ENCODE peak calls at places on chromosomes 1 and 21, in five cellular contexts. One of them, this sample, is unnamed.
A peak's percentile ranks its signal among the peaks of the same experiment; 100 is the strongest.

GRCh38 chr1:7912743-7913557 is 27.7 kb downstream of the TNFRSF9 start:
- DNase-seq in A549: no peak
- DNase-seq in GM12878: no peak
- DNase-seq in SK-N-SH: no peak
- DNase-seq in K562: no peak
- DNase-seq in this sample: no peak

GRCh38 chr1:50098490-50099109 is 10.1 kb upstream of the ELAVL4 start:
- DNase-seq in A549: no peak
- DNase-seq in GM12878: no peak
- DNase-seq in SK-N-SH: no peak
- DNase-seq in K562: no peak
- DNase-seq in this sample: no peak

GRCh38 chr1:152347116-152347728 is 12.6 kb downstream of the FLG2 start:
- DNase-seq in A549: peak; percentile 13
- DNase-seq in GM12878: peak; percentile 9
- DNase-seq in SK-N-SH: peak; percentile 10
- DNase-seq in K562: peak; percentile 55
- DNase-seq in this sample: peak; percentile 52

GRCh38 chr1:183417691-183418491 is at the start of gene NMNAT2:
- DNase-seq in A549: peak; percentile 36
- DNase-seq in GM12878: no peak
- DNase-seq in SK-N-SH: peak; percentile 77
- DNase-seq in K562: no peak
- DNase-seq in this sample: peak; percentile 25

GRCh38 chr1:230863449-230863848 is 4.9 kb downstream of the C1orf198 start:
- DNase-seq in A549: no peak
- DNase-seq in GM12878: no peak
- DNase-seq in SK-N-SH: no peak
- DNase-seq in K562: no peak
- DNase-seq in this sample: no peak

GRCh38 chr1:46927249-46927835 is 13.9 kb downstream of the CYP4A11 start:
- DNase-seq in A549: no peak
- DNase-seq in GM12878: no peak
- DNase-seq in SK-N-SH: no peak
- DNase-seq in K562: no peak
- DNase-seq in this sample: no peak

GRCh38 chr1:17235135-17235880 is 13.6 kb upstream of the PADI3 start:
- DNase-seq in A549: no peak
- DNase-seq in GM12878: no peak
- DNase-seq in SK-N-SH: no peak
- DNase-seq in K562: no peak
- DNase-seq in this sample: no peak

GRCh38 chr1:209603877-209604276 is 20.4 kb downstream of the CAMK1G start:
- DNase-seq in A549: no peak
- DNase-seq in GM12878: no peak
- DNase-seq in SK-N-SH: no peak
- DNase-seq in K562: no peak
- DNase-seq in this sample: no peak

GRCh38 chr1:234613128-234613875 is 3.3 kb upstream of the IRF2BP2 start:
- DNase-seq in A549: no peak
- DNase-seq in GM12878: no peak
- DNase-seq in SK-N-SH: no peak
- DNase-seq in K562: no peak
- DNase-seq in this sample: peak; percentile 92

GRCh38 chr1:153025797-153026196 is 5.2 kb upstream of the SPRR1B start:
- DNase-seq in A549: no peak
- DNase-seq in GM12878: no peak
- DNase-seq in SK-N-SH: no peak
- DNase-seq in K562: no peak
- DNase-seq in this sample: no peak

GRCh38 chr1:150997949-150998348 is 8.8 kb downstream of the MINDY1 start:
- DNase-seq in A549: no peak
- DNase-seq in GM12878: no peak
- DNase-seq in SK-N-SH: no peak
- DNase-seq in K562: no peak
- DNase-seq in this sample: no peak

GRCh38 chr1:190578015-190578414 is 100.4 kb upstream of the BRINP3 start:
- DNase-seq in A549: no peak
- DNase-seq in GM12878: no peak
- DNase-seq in SK-N-SH: peak; percentile 34
- DNase-seq in K562: no peak
- DNase-seq in this sample: no peak

GRCh38 chr1:150973258-150973825 is 1.3 kb downstream of the CERS2 start:
- DNase-seq in A549: no peak
- DNase-seq in GM12878: no peak
- DNase-seq in SK-N-SH: peak; percentile 58
- DNase-seq in K562: no peak
- DNase-seq in this sample: no peak

GRCh38 chr1:156149374-156150106 is 3.8 kb upstream of the SEMA4A start:
- DNase-seq in A549: no peak
- DNase-seq in GM12878: peak; percentile 79
- DNase-seq in SK-N-SH: peak; percentile 12
- DNase-seq in K562: peak; percentile 49
- DNase-seq in this sample: no peak

GRCh38 chr21:34129971-34130597 is 56.7 kb downstream of the MRPS6 start:
- DNase-seq in A549: no peak
- DNase-seq in GM12878: no peak
- DNase-seq in SK-N-SH: peak; percentile 22
- DNase-seq in K562: no peak
- DNase-seq in this sample: peak; percentile 48

GRCh38 chr1:246608616-246609376 is 42.5 kb downstream of the CNST start:
- DNase-seq in A549: peak; percentile 34
- DNase-seq in GM12878: no peak
- DNase-seq in SK-N-SH: peak; percentile 42
- DNase-seq in K562: no peak
- DNase-seq in this sample: peak; percentile 97

GRCh38 chr1:107936498-107937481 is 28.2 kb downstream of the VAV3 start:
- DNase-seq in A549: no peak
- DNase-seq in GM12878: no peak
- DNase-seq in SK-N-SH: no peak
- DNase-seq in K562: no peak
- DNase-seq in this sample: peak; percentile 62

DNA sequence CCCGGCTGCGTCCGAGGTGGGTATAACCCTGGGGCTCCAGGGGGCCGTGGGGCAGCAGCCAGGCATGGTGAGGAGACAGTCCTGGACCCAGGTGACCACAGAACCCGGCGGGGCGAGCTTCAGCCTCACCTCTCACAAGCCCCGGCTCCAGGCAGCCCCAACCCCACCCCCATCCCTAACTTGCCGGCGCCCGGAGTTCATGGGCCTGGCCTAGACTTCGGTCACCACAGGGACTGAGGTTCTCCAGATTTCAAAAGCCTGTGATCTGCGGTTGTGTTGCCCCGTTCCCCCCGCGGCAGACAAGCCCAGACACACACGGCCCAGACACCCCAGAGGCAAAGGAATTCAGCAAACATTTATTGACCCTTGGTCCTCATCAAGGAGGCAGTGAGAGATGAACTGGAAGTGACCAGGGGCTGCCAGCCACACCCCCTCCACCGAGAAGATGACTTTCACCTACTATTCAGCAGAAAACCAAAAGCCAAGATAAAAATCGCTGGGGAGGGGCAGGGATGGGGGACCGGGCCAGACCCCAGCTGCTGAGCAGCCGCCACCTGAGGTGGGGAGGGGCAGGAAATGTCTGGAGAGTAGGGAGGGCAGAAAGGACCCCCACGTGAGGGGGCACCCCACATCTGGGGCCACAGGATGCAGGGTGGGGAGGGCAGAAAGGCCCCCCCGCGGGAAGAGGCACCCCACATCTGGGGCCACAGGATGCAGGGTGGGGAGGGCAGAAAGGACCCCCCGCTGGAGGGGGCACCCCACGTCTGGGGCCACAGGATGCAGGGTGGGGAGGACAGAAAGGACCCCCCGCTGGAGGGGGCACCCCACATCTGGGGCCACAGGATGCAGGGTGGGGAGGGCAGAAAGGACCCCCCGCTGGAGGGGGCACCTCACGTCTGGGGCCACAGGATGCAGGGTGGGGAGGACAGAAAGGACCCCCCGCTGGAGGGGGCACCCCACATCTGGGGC is 3.9 kb downstream of the HES4 start:
- DNase-seq in A549: no peak
- DNase-seq in GM12878: no peak
- DNase-seq in SK-N-SH: peak; percentile 52
- DNase-seq in K562: peak; percentile 16
- DNase-seq in this sample: no peak
- TF ChIP-seq RCOR1 in A549: no peak
- TF ChIP-seq RCOR1 in GM12878: no peak
- TF ChIP-seq RCOR1 in SK-N-SH: no peak
- TF ChIP-seq RCOR1 in K562: no peak
- TF ChIP-seq RCOR1 in this sample: no peak

DNA sequence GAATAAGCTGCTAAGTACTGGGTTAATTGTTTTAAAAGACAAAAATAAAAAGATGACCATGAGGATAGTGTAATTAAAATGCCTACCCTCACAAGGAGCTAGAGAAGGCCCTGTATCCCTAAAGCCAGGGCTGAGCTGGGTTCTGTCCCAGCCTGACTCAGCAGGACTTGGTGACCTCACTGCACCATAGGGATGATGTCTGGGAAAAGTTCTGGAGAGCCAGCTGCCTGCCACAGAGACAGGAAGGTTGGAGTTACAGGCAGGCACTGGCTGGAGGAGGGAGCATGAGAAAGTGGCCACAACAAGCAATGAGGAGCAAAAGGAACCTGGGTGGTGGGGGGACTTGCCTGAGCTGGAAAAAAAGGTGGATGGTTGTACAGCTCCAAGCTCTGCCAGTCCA is 5.7 kb upstream of the TNR start:
- DNase-seq in A549: no peak
- DNase-seq in GM12878: no peak
- DNase-seq in SK-N-SH: no peak
- DNase-seq in K562: no peak
- DNase-seq in this sample: no peak
- TF ChIP-seq RCOR1 in A549: no peak
- TF ChIP-seq RCOR1 in GM12878: no peak
- TF ChIP-seq RCOR1 in SK-N-SH: no peak
- TF ChIP-seq RCOR1 in K562: no peak
- TF ChIP-seq RCOR1 in this sample: no peak

DNA sequence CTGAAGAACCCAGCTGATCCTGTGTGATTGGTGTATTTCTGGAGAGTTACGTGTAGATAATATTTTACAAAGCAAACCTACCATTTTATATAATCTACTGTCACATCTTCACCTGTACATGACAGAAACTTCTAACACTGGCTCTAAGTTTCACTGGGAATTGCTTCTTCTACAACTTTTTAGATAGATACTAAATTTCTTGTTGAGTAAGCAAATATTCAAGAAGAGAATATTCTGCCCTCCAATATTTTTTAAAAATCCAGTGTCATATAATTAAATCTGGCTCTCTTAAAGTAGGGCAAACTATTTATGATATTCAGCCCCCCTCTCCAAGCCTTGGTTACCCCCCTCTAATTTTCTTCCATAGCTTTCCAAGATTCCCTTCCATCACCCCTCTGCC is 50.1 kb downstream of the MROH9 start:
- DNase-seq in A549: no peak
- DNase-seq in GM12878: no peak
- DNase-seq in SK-N-SH: no peak
- DNase-seq in K562: no peak
- DNase-seq in this sample: no peak
- TF ChIP-seq RCOR1 in A549: no peak
- TF ChIP-seq RCOR1 in GM12878: no peak
- TF ChIP-seq RCOR1 in SK-N-SH: no peak
- TF ChIP-seq RCOR1 in K562: no peak
- TF ChIP-seq RCOR1 in this sample: no peak

GRCh38 chr1:44723496-44724407 is 7.2 kb downstream of the RNU5D-1 start:
- DNase-seq in A549: no peak
- DNase-seq in GM12878: peak; percentile 66
- DNase-seq in SK-N-SH: no peak
- DNase-seq in K562: no peak
- DNase-seq in this sample: no peak
- TF ChIP-seq RCOR1 in A549: no peak
- TF ChIP-seq RCOR1 in GM12878: no peak
- TF ChIP-seq RCOR1 in SK-N-SH: no peak
- TF ChIP-seq RCOR1 in K562: no peak
- TF ChIP-seq RCOR1 in this sample: no peak

GRCh38 chr1:226781937-226782609 is 43.0 kb upstream of the ITPKB start:
- DNase-seq in A549: no peak
- DNase-seq in GM12878: no peak
- DNase-seq in SK-N-SH: no peak
- DNase-seq in K562: no peak
- DNase-seq in this sample: no peak

GRCh38 chr1:226776975-226777374 is 37.9 kb upstream of the ITPKB start:
- DNase-seq in A549: no peak
- DNase-seq in GM12878: no peak
- DNase-seq in SK-N-SH: no peak
- DNase-seq in K562: no peak
- DNase-seq in this sample: no peak

GRCh38 chr1:226779536-226779935 is 40.5 kb upstream of the ITPKB start:
- DNase-seq in A549: no peak
- DNase-seq in GM12878: no peak
- DNase-seq in SK-N-SH: no peak
- DNase-seq in K562: no peak
- DNase-seq in this sample: no peak

GRCh38 chr1:226776066-226776465 is 37.0 kb upstream of the ITPKB start:
- DNase-seq in A549: no peak
- DNase-seq in GM12878: no peak
- DNase-seq in SK-N-SH: no peak
- DNase-seq in K562: no peak
- DNase-seq in this sample: no peak

DNA sequence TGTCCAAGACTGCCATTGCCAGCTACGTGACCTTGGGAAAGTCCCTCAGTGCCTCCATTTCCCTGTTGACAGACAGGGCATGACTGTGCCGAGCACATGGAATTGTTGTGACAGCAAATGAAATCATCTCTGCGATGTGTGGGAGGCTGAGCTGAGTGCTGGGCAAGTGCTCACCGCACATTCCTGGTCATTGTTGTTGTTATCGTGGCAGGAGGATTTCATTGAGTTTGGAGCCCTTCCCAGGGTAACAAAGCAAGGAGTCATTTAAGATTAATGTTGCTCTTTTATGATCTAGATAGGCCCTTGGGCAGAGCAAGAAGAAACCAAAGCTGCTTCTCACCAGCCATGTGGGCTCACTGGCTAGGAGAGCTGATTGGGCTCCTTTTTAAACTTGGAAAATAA is 39.6 kb upstream of the ITPKB start:
- DNase-seq in A549: no peak
- DNase-seq in GM12878: no peak
- DNase-seq in SK-N-SH: no peak
- DNase-seq in K562: no peak
- DNase-seq in this sample: peak; percentile 88
- TF ChIP-seq RCOR1 in A549: no peak
- TF ChIP-seq RCOR1 in GM12878: no peak
- TF ChIP-seq RCOR1 in SK-N-SH: no peak
- TF ChIP-seq RCOR1 in K562: no peak
- TF ChIP-seq RCOR1 in this sample: no peak

GRCh38 chr1:154556422-154556821 is 2.0 kb downstream of the UBE2Q1 start:
- DNase-seq in A549: no peak
- DNase-seq in GM12878: no peak
- DNase-seq in SK-N-SH: no peak
- DNase-seq in K562: no peak
- DNase-seq in this sample: peak; percentile 23
- TF ChIP-seq RCOR1 in A549: no peak
- TF ChIP-seq RCOR1 in GM12878: no peak
- TF ChIP-seq RCOR1 in SK-N-SH: no peak
- TF ChIP-seq RCOR1 in K562: no peak
- TF ChIP-seq RCOR1 in this sample: no peak

DNA sequence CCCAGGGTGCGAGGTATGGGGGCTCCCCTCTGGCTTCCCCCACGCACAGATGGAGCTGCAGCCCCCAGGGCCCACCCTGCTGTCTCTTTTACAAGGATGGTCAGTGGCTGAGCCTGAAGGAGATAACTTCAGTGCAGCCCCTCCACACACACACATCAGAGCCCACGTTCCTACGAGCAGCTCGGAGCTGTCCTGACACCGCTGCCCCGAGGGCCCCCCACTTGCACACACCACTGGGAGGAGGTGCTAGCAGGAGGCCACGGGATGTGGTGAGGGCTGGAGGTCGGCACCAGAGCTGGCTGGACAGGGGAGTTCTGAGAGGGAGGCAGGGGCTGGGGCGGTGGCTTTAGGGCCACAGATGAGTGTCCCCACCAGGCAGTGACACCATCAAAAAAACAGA is 53.9 kb downstream of the MORN1 start:
- DNase-seq in A549: no peak
- DNase-seq in GM12878: no peak
- DNase-seq in SK-N-SH: no peak
- DNase-seq in K562: no peak
- DNase-seq in this sample: no peak
- TF ChIP-seq RCOR1 in A549: no peak
- TF ChIP-seq RCOR1 in GM12878: no peak
- TF ChIP-seq RCOR1 in SK-N-SH: no peak
- TF ChIP-seq RCOR1 in K562: no peak
- TF ChIP-seq RCOR1 in this sample: no peak